ENCODE peak calls at places on chromosomes 11 and 22, in seven cellular contexts. One of them, this sample, is unnamed.

GRCh38 chr22:23261900-23262450 is 81.7 kb downstream of the BCR start:
- DNase-seq in bronchial epithelial cell: no peak
- DNase-seq in lower leg skin: no peak
- DNase-seq in coronary artery: no peak
- DNase-seq in kidney epithelial cell: no peak
- DNase-seq in ovary: no peak
- DNase-seq in neural crest cell: no peak
- DNase-seq in this sample: no peak

GRCh38 chr11:1077417-1078119 is 2.9 kb downstream of the MUC2 start:
- DNase-seq in lower leg skin: no peak
- DNase-seq in kidney epithelial cell: no peak
- DNase-seq in ovary: no peak
- DNase-seq in neural crest cell: no peak
- DNase-seq in bronchial epithelial cell: no peak
- DNase-seq in coronary artery: no peak
- DNase-seq in this sample: no peak

GRCh38 chr22:47862394-47862793 is 1099.9 kb downstream of the TBC1D22A start:
- DNase-seq in coronary artery: peak; percentile 43
- DNase-seq in ovary: no peak
- DNase-seq in kidney epithelial cell: no peak
- DNase-seq in bronchial epithelial cell: no peak
- DNase-seq in neural crest cell: no peak
- DNase-seq in lower leg skin: peak; percentile 8
- DNase-seq in this sample: no peak

GRCh38 chr11:124069429-124070401 is 28.6 kb upstream of the OR10G7 start:
- DNase-seq in lower leg skin: peak; percentile 21
- DNase-seq in neural crest cell: peak; percentile 40
- DNase-seq in kidney epithelial cell: no peak
- DNase-seq in bronchial epithelial cell: peak; percentile 54
- DNase-seq in ovary: no peak
- DNase-seq in coronary artery: no peak
- DNase-seq in this sample: peak; percentile 63

GRCh38 chr11:66328036-66328306 is 8.3 kb downstream of the RIN1 start:
- DNase-seq in kidney epithelial cell: no peak
- DNase-seq in ovary: no peak
- DNase-seq in neural crest cell: no peak
- DNase-seq in coronary artery: no peak
- DNase-seq in lower leg skin: no peak
- DNase-seq in bronchial epithelial cell: peak; percentile 40
- DNase-seq in this sample: no peak

GRCh38 chr22:27223317-27224177 is 566.2 kb downstream of the MIAT start:
- DNase-seq in coronary artery: peak; percentile 60
- DNase-seq in bronchial epithelial cell: peak; percentile 34
- DNase-seq in neural crest cell: no peak
- DNase-seq in kidney epithelial cell: peak; percentile 69
- DNase-seq in ovary: no peak
- DNase-seq in lower leg skin: no peak
- DNase-seq in this sample: peak; percentile 35

GRCh38 chr11:569273-569885 is 6.9 kb upstream of the PHRF1 start:
- DNase-seq in coronary artery: no peak
- DNase-seq in lower leg skin: no peak
- DNase-seq in neural crest cell: no peak
- DNase-seq in kidney epithelial cell: no peak
- DNase-seq in bronchial epithelial cell: no peak
- DNase-seq in ovary: peak; percentile 65
- DNase-seq in this sample: no peak

GRCh38 chr22:41822289-41823057 is 10.4 kb upstream of the SREBF2 start:
- DNase-seq in neural crest cell: no peak
- DNase-seq in bronchial epithelial cell: peak; percentile 87
- DNase-seq in kidney epithelial cell: no peak
- DNase-seq in ovary: no peak
- DNase-seq in lower leg skin: no peak
- DNase-seq in coronary artery: no peak
- DNase-seq in this sample: peak; percentile 71

GRCh38 chr11:61332266-61332822 is 561 bp downstream of the DDB1 start:
- DNase-seq in bronchial epithelial cell: no peak
- DNase-seq in ovary: no peak
- DNase-seq in coronary artery: no peak
- DNase-seq in lower leg skin: no peak
- DNase-seq in neural crest cell: no peak
- DNase-seq in kidney epithelial cell: no peak
- DNase-seq in this sample: peak; percentile 28

GRCh38 chr11:66459138-66459778 is 7.4 kb upstream of the PELI3 start:
- DNase-seq in lower leg skin: no peak
- DNase-seq in neural crest cell: no peak
- DNase-seq in coronary artery: no peak
- DNase-seq in ovary: no peak
- DNase-seq in kidney epithelial cell: no peak
- DNase-seq in bronchial epithelial cell: no peak
- DNase-seq in this sample: no peak

GRCh38 chr11:623999-624704 is 603 bp downstream of the CDHR5 start:
- DNase-seq in bronchial epithelial cell: peak; percentile 48
- DNase-seq in neural crest cell: no peak
- DNase-seq in kidney epithelial cell: no peak
- DNase-seq in coronary artery: peak; percentile 69
- DNase-seq in lower leg skin: no peak
- DNase-seq in ovary: no peak
- DNase-seq in this sample: peak; percentile 55

GRCh38 chr11:74701351-74701750 is 29.9 kb downstream of the CHRDL2 start:
- DNase-seq in bronchial epithelial cell: no peak
- DNase-seq in coronary artery: no peak
- DNase-seq in lower leg skin: no peak
- DNase-seq in ovary: no peak
- DNase-seq in kidney epithelial cell: no peak
- DNase-seq in neural crest cell: no peak
- DNase-seq in this sample: peak; percentile 19
- TF ChIP-seq CTCF in bronchial epithelial cell: peak; percentile 6
- TF ChIP-seq CTCF in coronary artery: no peak
- TF ChIP-seq CTCF in lower leg skin: no peak
- TF ChIP-seq CTCF in ovary: no peak
- TF ChIP-seq CTCF in kidney epithelial cell: peak; percentile 2
- TF ChIP-seq CTCF in neural crest cell: no peak
- TF ChIP-seq CTCF in this sample: no peak

GRCh38 chr22:37636186-37636948 is 3.1 kb upstream of the SH3BP1 start:
- DNase-seq in neural crest cell: no peak
- DNase-seq in lower leg skin: no peak
- DNase-seq in kidney epithelial cell: no peak
- DNase-seq in bronchial epithelial cell: no peak
- DNase-seq in ovary: peak; percentile 37
- DNase-seq in coronary artery: no peak
- DNase-seq in this sample: no peak
- TF ChIP-seq CTCF in neural crest cell: no peak
- TF ChIP-seq CTCF in lower leg skin: no peak
- TF ChIP-seq CTCF in kidney epithelial cell: peak; percentile 53
- TF ChIP-seq CTCF in bronchial epithelial cell: peak; percentile 6
- TF ChIP-seq CTCF in ovary: no peak
- TF ChIP-seq CTCF in coronary artery: no peak
- TF ChIP-seq CTCF in this sample: no peak

GRCh38 chr11:119363874-119364590 is 17.5 kb downstream of the USP2 start:
- DNase-seq in bronchial epithelial cell: no peak
- DNase-seq in ovary: peak; percentile 80
- DNase-seq in coronary artery: no peak
- DNase-seq in neural crest cell: peak; percentile 51
- DNase-seq in kidney epithelial cell: no peak
- DNase-seq in lower leg skin: no peak
- DNase-seq in this sample: no peak
- TF ChIP-seq CTCF in bronchial epithelial cell: no peak
- TF ChIP-seq CTCF in ovary: no peak
- TF ChIP-seq CTCF in coronary artery: no peak
- TF ChIP-seq CTCF in neural crest cell: no peak
- TF ChIP-seq CTCF in kidney epithelial cell: no peak
- TF ChIP-seq CTCF in lower leg skin: no peak
- TF ChIP-seq CTCF in this sample: no peak

GRCh38 chr11:72430743-72431570 is 3.4 kb downstream of the CLPB start:
- DNase-seq in ovary: no peak
- DNase-seq in lower leg skin: no peak
- DNase-seq in kidney epithelial cell: no peak
- DNase-seq in neural crest cell: peak; percentile 16
- DNase-seq in coronary artery: no peak
- DNase-seq in bronchial epithelial cell: peak; percentile 52
- DNase-seq in this sample: peak; percentile 51
- TF ChIP-seq CTCF in ovary: peak; percentile 48
- TF ChIP-seq CTCF in lower leg skin: no peak
- TF ChIP-seq CTCF in kidney epithelial cell: peak; percentile 80
- TF ChIP-seq CTCF in neural crest cell: peak; percentile 82
- TF ChIP-seq CTCF in coronary artery: peak; percentile 70
- TF ChIP-seq CTCF in bronchial epithelial cell: peak; percentile 80
- TF ChIP-seq CTCF in this sample: peak; percentile 81

GRCh38 chr22:43110927-43111623 is 525 bp downstream of the BIK start:
- DNase-seq in ovary: peak; percentile 37
- DNase-seq in lower leg skin: no peak
- DNase-seq in bronchial epithelial cell: no peak
- DNase-seq in neural crest cell: no peak
- DNase-seq in coronary artery: no peak
- DNase-seq in kidney epithelial cell: no peak
- DNase-seq in this sample: peak; percentile 50
- TF ChIP-seq CTCF in ovary: no peak
- TF ChIP-seq CTCF in lower leg skin: no peak
- TF ChIP-seq CTCF in bronchial epithelial cell: no peak
- TF ChIP-seq CTCF in neural crest cell: no peak
- TF ChIP-seq CTCF in coronary artery: no peak
- TF ChIP-seq CTCF in kidney epithelial cell: no peak
- TF ChIP-seq CTCF in this sample: no peak

GRCh38 chr22:46697811-46698515 is 40.1 kb downstream of the CERK start:
- DNase-seq in kidney epithelial cell: no peak
- DNase-seq in bronchial epithelial cell: no peak
- DNase-seq in ovary: no peak
- DNase-seq in coronary artery: no peak
- DNase-seq in lower leg skin: no peak
- DNase-seq in neural crest cell: no peak
- DNase-seq in this sample: no peak

GRCh38 chr22:46696225-46696518 is 41.9 kb downstream of the CERK start:
- DNase-seq in bronchial epithelial cell: no peak
- DNase-seq in ovary: no peak
- DNase-seq in kidney epithelial cell: no peak
- DNase-seq in lower leg skin: no peak
- DNase-seq in neural crest cell: no peak
- DNase-seq in coronary artery: no peak
- DNase-seq in this sample: no peak

GRCh38 chr22:46696614-46697013 is 41.4 kb downstream of the CERK start:
- DNase-seq in ovary: no peak
- DNase-seq in neural crest cell: no peak
- DNase-seq in kidney epithelial cell: no peak
- DNase-seq in bronchial epithelial cell: no peak
- DNase-seq in coronary artery: no peak
- DNase-seq in lower leg skin: no peak
- DNase-seq in this sample: no peak

GRCh38 chr22:46701262-46701661 is 36.8 kb downstream of the CERK start:
- DNase-seq in bronchial epithelial cell: no peak
- DNase-seq in ovary: no peak
- DNase-seq in neural crest cell: no peak
- DNase-seq in coronary artery: no peak
- DNase-seq in lower leg skin: no peak
- DNase-seq in kidney epithelial cell: no peak
- DNase-seq in this sample: no peak

DNA sequence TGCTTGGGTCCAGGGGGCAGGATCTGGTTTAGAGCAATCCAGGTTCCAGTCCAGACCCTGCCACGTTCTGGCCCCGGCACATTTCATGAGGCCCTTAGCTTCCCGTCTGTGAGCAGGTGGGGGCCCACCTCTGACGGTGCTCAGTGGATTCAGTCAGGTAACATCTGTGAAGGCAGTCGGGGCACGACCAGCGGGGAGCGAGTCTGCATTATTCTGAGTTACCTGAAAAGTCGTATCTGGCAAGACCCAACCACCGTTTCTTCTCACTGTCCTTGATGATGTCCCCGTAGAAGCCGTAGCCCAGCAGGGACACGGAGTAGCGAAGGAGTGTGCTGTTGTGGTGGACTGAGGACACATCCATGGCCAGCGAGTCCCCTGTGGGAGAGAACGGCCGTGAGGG is 39.0 kb downstream of the CERK start:
- DNase-seq in lower leg skin: no peak
- DNase-seq in kidney epithelial cell: no peak
- DNase-seq in bronchial epithelial cell: no peak
- DNase-seq in neural crest cell: no peak
- DNase-seq in coronary artery: no peak
- DNase-seq in ovary: no peak
- DNase-seq in this sample: no peak
- TF ChIP-seq CTCF in lower leg skin: no peak
- TF ChIP-seq CTCF in kidney epithelial cell: no peak
- TF ChIP-seq CTCF in bronchial epithelial cell: no peak
- TF ChIP-seq CTCF in neural crest cell: no peak
- TF ChIP-seq CTCF in coronary artery: no peak
- TF ChIP-seq CTCF in ovary: no peak
- TF ChIP-seq CTCF in this sample: no peak

GRCh38 chr11:108593910-108594434 is 404 bp upstream of the EXPH5 start:
- DNase-seq in coronary artery: no peak
- DNase-seq in bronchial epithelial cell: no peak
- DNase-seq in lower leg skin: no peak
- DNase-seq in kidney epithelial cell: no peak
- DNase-seq in neural crest cell: no peak
- DNase-seq in ovary: no peak
- DNase-seq in this sample: no peak

GRCh38 chr11:108589136-108589535 is 4.4 kb downstream of the EXPH5 start:
- DNase-seq in ovary: no peak
- DNase-seq in kidney epithelial cell: no peak
- DNase-seq in lower leg skin: no peak
- DNase-seq in neural crest cell: no peak
- DNase-seq in bronchial epithelial cell: no peak
- DNase-seq in coronary artery: no peak
- DNase-seq in this sample: no peak

GRCh38 chr11:108593214-108593909 is at the start of gene EXPH5:
- DNase-seq in bronchial epithelial cell: peak; percentile 98
- DNase-seq in coronary artery: peak; percentile 78
- DNase-seq in neural crest cell: peak; percentile 63
- DNase-seq in kidney epithelial cell: peak; percentile 82
- DNase-seq in ovary: peak; percentile 66
- DNase-seq in lower leg skin: peak; percentile 94
- DNase-seq in this sample: peak; percentile 98

GRCh38 chr11:108591893-108592292 is 1.7 kb downstream of the EXPH5 start:
- DNase-seq in neural crest cell: no peak
- DNase-seq in kidney epithelial cell: no peak
- DNase-seq in lower leg skin: no peak
- DNase-seq in ovary: no peak
- DNase-seq in bronchial epithelial cell: no peak
- DNase-seq in coronary artery: no peak
- DNase-seq in this sample: peak; percentile 21

GRCh38 chr11:108592591-108593213 is 866 bp downstream of the EXPH5 start:
- DNase-seq in bronchial epithelial cell: no peak
- DNase-seq in lower leg skin: no peak
- DNase-seq in kidney epithelial cell: no peak
- DNase-seq in ovary: peak; percentile 36
- DNase-seq in coronary artery: no peak
- DNase-seq in neural crest cell: peak; percentile 4
- DNase-seq in this sample: peak; percentile 37
- TF ChIP-seq CTCF in bronchial epithelial cell: no peak
- TF ChIP-seq CTCF in lower leg skin: no peak
- TF ChIP-seq CTCF in kidney epithelial cell: no peak
- TF ChIP-seq CTCF in ovary: no peak
- TF ChIP-seq CTCF in coronary artery: no peak
- TF ChIP-seq CTCF in neural crest cell: no peak
- TF ChIP-seq CTCF in this sample: no peak

GRCh38 chr11:122711831-122712378 is 56.4 kb downstream of the UBASH3B start:
- DNase-seq in kidney epithelial cell: no peak
- DNase-seq in lower leg skin: no peak
- DNase-seq in coronary artery: no peak
- DNase-seq in ovary: no peak
- DNase-seq in neural crest cell: no peak
- DNase-seq in bronchial epithelial cell: peak; percentile 43
- DNase-seq in this sample: peak; percentile 47
- TF ChIP-seq CTCF in kidney epithelial cell: no peak
- TF ChIP-seq CTCF in lower leg skin: no peak
- TF ChIP-seq CTCF in coronary artery: no peak
- TF ChIP-seq CTCF in ovary: no peak
- TF ChIP-seq CTCF in neural crest cell: no peak
- TF ChIP-seq CTCF in bronchial epithelial cell: no peak
- TF ChIP-seq CTCF in this sample: no peak